ENCODE peak calls at places on chromosome 17, in six cellular contexts. R is fibroblast of pulmonary artery, T is fibroblast of lung, F is AG04450, J is cardiac fibroblast, E is activated B cell treated with CpG ODN at 0.5 μM for 24 hours. G is an unnamed sample.

GRCh38 chr17:15249487-15249886 is 15.6 kb downstream of the PMP22 start:
- DNase-seq in R (no peak), T (no peak), F (no peak), J (no peak), E (no peak), G (no peak)

GRCh38 chr17:74545456-74546230 is at the start of gene CD300C:
- DNase-seq in R (no peak), T (no peak), F (no peak), J (no peak), E (no peak), G (no peak)

GRCh38 chr17:9307313-9307998 is 268.2 kb downstream of the STX8 start:
- DNase-seq in R (peak; percentile 28), T (no peak), F (no peak), J (peak; percentile 16), E (no peak), G (no peak)

GRCh38 chr17:50511058-50511457 is 2.8 kb downstream of the MYCBPAP start:
- DNase-seq in R (peak; percentile 25), T (peak; percentile 38), F (no peak), J (no peak), E (no peak), G (no peak)

GRCh38 chr17:75814900-75815373 is 29.3 kb downstream of the UNC13D start:
- DNase-seq in R (peak; percentile 64), T (peak; percentile 67), F (peak; percentile 39), J (peak; percentile 64), E (no peak), G (no peak)

GRCh38 chr17:28421775-28422305 is 15.8 kb upstream of the SLC46A1 start:
- DNase-seq in R (no peak), T (no peak), F (no peak), J (no peak), E (no peak), G (no peak)

GRCh38 chr17:74274060-74274702 is at the start of gene DNAI2:
- DNase-seq in R (no peak), T (no peak), F (no peak), J (no peak), E (no peak), G (no peak)

GRCh38 chr17:1482686-1483445 is 9.6 kb downstream of the MYO1C start:
- DNase-seq in R (no peak), T (peak; percentile 47), F (no peak), J (no peak), E (no peak), G (no peak)

GRCh38 chr17:17742133-17742621 is 60.9 kb downstream of the RAI1 start:
- DNase-seq in R (peak; percentile 59), T (peak; percentile 50), F (no peak), J (peak; percentile 58), E (no peak), G (no peak)

GRCh38 chr17:60256174-60256573 is 106.4 kb downstream of the CA4 start:
- DNase-seq in R (no peak), T (no peak), F (no peak), J (no peak), E (no peak), G (no peak)

GRCh38 chr17:19647697-19648474 is 665 bp upstream of the ALDH3A2 start:
- DNase-seq in R (peak; percentile 81), T (peak; percentile 68), F (no peak), J (peak; percentile 78), E (peak; percentile 48), G (peak; percentile 72)

GRCh38 chr17:66283971-66284370 is 18.4 kb upstream of the PRKCA start:
- DNase-seq in R (no peak), T (no peak), F (no peak), J (no peak), E (no peak), G (no peak)

GRCh38 chr17:48520631-48521045 is 10.2 kb downstream of the HOXB1 start:
- DNase-seq in R (no peak), T (peak; percentile 28), F (no peak), J (no peak), E (no peak), G (no peak)

GRCh38 chr17:36188891-36189306 is 7.7 kb downstream of the CCL3L1 start:
- DNase-seq in R (no peak), T (no peak), F (no peak), J (no peak), E (no peak), G (no peak)

GRCh38 chr17:27575912-27576252 is 55.1 kb upstream of the LGALS9 start:
- DNase-seq in R (no peak), T (no peak), F (no peak), J (no peak), E (no peak), G (no peak)

DNA sequence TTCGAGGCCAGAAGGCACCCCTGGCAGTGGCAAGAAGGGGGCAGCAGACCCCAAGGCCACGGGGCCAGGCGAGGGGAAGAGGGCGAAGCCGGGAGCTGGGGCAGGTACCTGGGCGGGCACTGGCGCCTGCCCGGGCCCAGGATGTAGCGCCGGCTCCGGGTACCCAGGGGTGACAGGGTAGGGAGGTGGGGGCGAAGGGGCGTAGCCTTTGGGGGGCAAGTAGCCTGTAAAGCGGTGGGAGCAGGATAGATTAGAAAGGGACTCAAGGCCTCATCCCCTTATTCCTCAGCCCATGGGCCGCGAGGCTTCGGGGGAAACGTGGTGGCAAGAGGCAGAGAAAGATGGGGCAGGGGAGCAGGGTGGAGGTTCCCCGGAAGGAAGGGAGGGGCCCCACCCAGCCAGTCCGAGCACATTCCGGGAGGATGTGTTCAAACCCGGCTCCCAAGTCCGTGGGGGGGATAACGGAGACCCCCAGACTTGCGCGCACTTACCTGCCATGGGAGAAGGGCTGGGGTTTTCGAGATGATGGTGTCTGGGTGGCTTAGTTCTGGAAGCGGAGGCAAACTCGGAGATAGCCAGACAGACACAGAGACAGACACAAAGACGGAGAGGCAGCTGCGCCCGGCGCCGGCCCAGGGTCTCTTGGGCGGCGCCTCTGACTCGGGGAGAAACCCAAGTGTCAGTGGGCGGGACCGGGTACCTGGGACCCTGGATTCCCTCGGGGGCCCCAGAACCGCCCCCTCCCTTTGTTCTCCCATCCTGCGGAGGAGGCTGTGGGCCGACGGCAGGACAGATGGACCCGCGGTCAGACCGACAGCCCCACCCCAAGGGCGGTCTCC is 493 bp downstream of the PLSCR3 start:
- DNase-seq in R (no peak), T (no peak), F (no peak), J (no peak), E (no peak), G (no peak)
- TF ChIP-seq CTCF in R (no peak), T (peak; percentile 5), F (no peak), J (peak; percentile 18), E (no peak), G (peak; percentile 35)

GRCh38 chr17:7714721-7715594 is 2.6 kb upstream of the DNAH2 start:
- DNase-seq in R (no peak), T (no peak), F (no peak), J (no peak), E (no peak), G (no peak)
- TF ChIP-seq CTCF in R (no peak), T (no peak), F (no peak), J (no peak), E (no peak), G (no peak)

GRCh38 chr17:81858967-81859905 is 1.1 kb downstream of the P4HB start:
- DNase-seq in R (peak; percentile 33), T (peak; percentile 18), F (no peak), J (peak; percentile 24), E (no peak), G (no peak)

GRCh38 chr17:81852237-81852636 is 8.1 kb downstream of the P4HB start:
- DNase-seq in R (no peak), T (no peak), F (no peak), J (no peak), E (no peak), G (no peak)

GRCh38 chr17:81858170-81858966 is 2.0 kb downstream of the P4HB start:
- DNase-seq in R (no peak), T (no peak), F (no peak), J (no peak), E (no peak), G (no peak)

GRCh38 chr17:81851423-81851822 is 8.9 kb downstream of the P4HB start:
- DNase-seq in R (no peak), T (no peak), F (no peak), J (no peak), E (no peak), G (no peak)

DNA sequence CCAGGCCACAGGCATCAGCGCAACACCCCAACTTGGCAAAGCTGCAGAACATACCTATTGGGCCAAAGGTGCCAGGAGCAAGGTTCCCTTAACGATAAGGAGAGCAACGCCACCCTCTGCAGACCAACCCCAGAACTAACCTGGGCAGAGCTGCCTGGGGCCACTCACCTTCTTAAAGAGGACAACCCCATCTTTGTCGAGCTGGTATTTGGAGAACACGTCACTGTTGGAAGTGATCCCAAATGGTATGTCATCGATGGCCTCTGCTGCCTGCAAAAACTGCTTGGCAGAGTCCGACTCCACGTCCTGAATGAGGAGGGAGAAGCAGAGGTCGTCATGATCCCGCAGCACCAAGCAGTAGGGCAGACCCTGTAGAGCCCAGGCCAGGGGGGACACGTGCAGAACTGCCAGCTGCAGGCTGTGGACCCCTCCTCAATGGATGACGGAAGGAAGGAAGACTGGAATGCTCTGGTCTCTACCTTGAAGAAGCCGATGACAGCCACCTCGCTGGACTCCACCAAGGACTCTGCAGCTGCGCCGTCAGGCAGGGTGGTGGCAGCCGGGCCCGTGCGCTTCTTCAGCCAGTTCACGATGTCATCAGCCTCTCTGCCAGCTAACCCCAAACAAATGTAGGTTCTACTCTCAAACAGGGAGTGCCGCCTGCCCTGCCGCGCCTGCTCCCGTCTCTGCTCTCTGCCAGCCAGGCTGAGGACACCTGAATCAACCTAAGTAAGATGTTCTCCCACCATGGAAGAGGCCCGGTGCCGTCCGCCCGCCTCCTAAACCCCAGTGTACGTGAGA is 5.2 kb downstream of the P4HB start:
- DNase-seq in R (no peak), T (no peak), F (no peak), J (no peak), E (no peak), G (no peak)
- TF ChIP-seq CTCF in R (no peak), T (no peak), F (no peak), J (no peak), E (no peak), G (no peak)

GRCh38 chr17:77721823-77722160 is 236.7 kb upstream of the TNRC6C start:
- DNase-seq in R (no peak), T (no peak), F (no peak), J (no peak), E (no peak), G (no peak)
- TF ChIP-seq CTCF in R (no peak), T (no peak), F (no peak), J (no peak), E (no peak), G (no peak)

G was measured in type B pancreatic cell.